ENCODE peak calls at places on chromosomes 16 and 17, in eight cellular contexts. T, H, O, Q, R, L, W and N are unnamed samples.

GRCh38 chr17:47741109-47741792 is 8.2 kb downstream of the TBX21 start:
- DNase-seq in T (no peak), H (no peak), O (no peak), Q (no peak), R (no peak), L (no peak), W (no peak), N (no peak)

GRCh38 chr17:8133398-8133797 is 9.5 kb upstream of the HES7 start:
- DNase-seq in T (no peak), H (no peak), O (no peak), Q (no peak), R (no peak), L (no peak), W (no peak), N (no peak)

GRCh38 chr16:29748077-29748759 is 2.4 kb upstream of the C16orf54 start:
- DNase-seq in T (no peak), H (no peak), O (no peak), Q (no peak), R (no peak), L (no peak), W (no peak), N (no peak)

GRCh38 chr17:68398731-68399637 is 58.3 kb downstream of the WIPI1 start:
- DNase-seq in T (peak; percentile 81), H (peak; percentile 88), O (peak; percentile 93), Q (peak; percentile 82), R (peak; percentile 53), L (no peak), W (no peak), N (peak; percentile 82)

GRCh38 chr17:29238133-29238850 is 8.4 kb upstream of the CRYBA1 start:
- DNase-seq in T (no peak), H (peak; percentile 55), O (no peak), Q (no peak), R (no peak), L (no peak), W (no peak), N (peak; percentile 47)

GRCh38 chr16:56341656-56342397 is 83.5 kb downstream of the AMFR start:
- DNase-seq in T (no peak), H (peak; percentile 27), O (no peak), Q (no peak), R (no peak), L (no peak), W (no peak), N (peak; percentile 43)

GRCh38 chr17:80942360-80943345 is 49.0 kb upstream of the CHMP6 start:
- DNase-seq in T (peak; percentile 93), H (peak; percentile 95), O (no peak), Q (no peak), R (no peak), L (peak; percentile 80), W (no peak), N (peak; percentile 94)

GRCh38 chr17:68033636-68034451 is 1.7 kb upstream of the KPNA2 start:
- DNase-seq in T (no peak), H (peak; percentile 29), O (peak; percentile 92), Q (peak; percentile 40), R (no peak), L (no peak), W (no peak), N (peak; percentile 47)

GRCh38 chr17:43791589-43791988 is 11.4 kb downstream of the CFAP97D1 start:
- DNase-seq in T (no peak), H (peak; percentile 27), O (peak; percentile 88), Q (peak; percentile 23), R (no peak), L (no peak), W (no peak), N (peak; percentile 35)

GRCh38 chr16:85443531-85443930 is 169.6 kb upstream of the GSE1 start:
- DNase-seq in T (no peak), H (no peak), O (no peak), Q (no peak), R (no peak), L (no peak), W (no peak), N (no peak)

GRCh38 chr16:56246051-56246817 is 54.9 kb downstream of the GNAO1 start:
- DNase-seq in T (no peak), H (no peak), O (no peak), Q (no peak), R (no peak), L (peak; percentile 89), W (no peak), N (no peak)